ENCODE peak calls at places on chromosomes 13 and 19, in six cellular contexts. V, Z, B, I, O and G are unnamed samples.

GRCh38 chr19:19057720-19058119 is 6.1 kb upstream of the SLC25A42 start:
- DNase-seq in B (no peak), I (no peak), Z (no peak), O (no peak), V (no peak), G (no peak)

GRCh38 chr13:99275093-99275469 is 16.9 kb upstream of the GPR18 start:
- DNase-seq in B (peak; percentile 34), I (no peak), Z (no peak), V (peak; percentile 84), O (no peak), G (no peak)

GRCh38 chr19:30280018-30280417 is 92.2 kb upstream of the ZNF536 start:
- DNase-seq in I (no peak), B (no peak), V (no peak), Z (no peak), O (no peak), G (no peak)

GRCh38 chr19:12574036-12574435 is 22.8 kb upstream of the ZNF564 start:
- DNase-seq in V (no peak), O (no peak), I (no peak), Z (no peak), B (no peak), G (no peak)

GRCh38 chr19:39599116-39599515 is 3.2 kb upstream of the LGALS13 start:
- DNase-seq in Z (peak; percentile 53), I (peak; percentile 58), V (peak; percentile 27), B (peak; percentile 18), O (peak; percentile 54), G (peak; percentile 64)

GRCh38 chr19:27777726-27778125 is 1435.2 kb downstream of the UQCRFS1 start:
- DNase-seq in B (no peak), I (no peak), O (peak; percentile 38), Z (no peak), V (no peak), G (no peak)

GRCh38 chr19:40139533-40140287 is 49.0 kb upstream of the ZNF780A start:
- DNase-seq in V (peak; percentile 63), I (peak; percentile 47), O (peak; percentile 44), Z (peak; percentile 31), B (peak; percentile 72), G (no peak)

GRCh38 chr13:99027661-99028425 is 50.0 kb upstream of the DOCK9 start:
- DNase-seq in V (no peak), Z (no peak), B (no peak), O (no peak), I (no peak), G (no peak)

GRCh38 chr13:39284801-39285388 is 246.6 kb downstream of the NHLRC3 start:
- DNase-seq in V (peak; percentile 1), Z (no peak), B (no peak), I (no peak), O (peak; percentile 50), G (peak; percentile 87)

GRCh38 chr13:47426126-47426849 is 529.4 kb upstream of the HTR2A start:
- DNase-seq in O (no peak), I (no peak), B (peak; percentile 67), V (peak; percentile 86), Z (no peak), G (no peak)

GRCh38 chr13:113159701-113160100 is 1.3 kb downstream of the PROZ start:
- DNase-seq in V (no peak), I (no peak), B (no peak), O (no peak), Z (no peak), G (no peak)

GRCh38 chr13:102354011-102354410 is 47.8 kb downstream of the FGF14 start:
- DNase-seq in B (no peak), I (no peak), Z (no peak), V (no peak), O (peak; percentile 77), G (peak; percentile 56)

GRCh38 chr19:51702754-51703654 is 9.9 kb downstream of the SPACA6 start:
- DNase-seq in I (peak; percentile 81), V (no peak), B (peak; percentile 28), Z (no peak), O (peak; percentile 91), G (peak; percentile 72)

GRCh38 chr19:45960595-45961235 is 12.9 kb downstream of the NOVA2 start:
- DNase-seq in I (peak; percentile 83), B (no peak), O (peak; percentile 78), V (no peak), Z (no peak), G (no peak)

GRCh38 chr13:109844396-109844795 is 58.0 kb upstream of the IRS2 start:
- DNase-seq in V (peak; percentile 73), Z (no peak), O (no peak), I (no peak), B (peak; percentile 37), G (no peak)

GRCh38 chr19:49911381-49912145 is 14.9 kb upstream of the IL4I1 start:
- DNase-seq in O (no peak), I (no peak), Z (no peak), B (peak; percentile 9), V (peak; percentile 52), G (no peak)

GRCh38 chr13:59745395-59745788 is 418.3 kb downstream of the DIAPH3 start:
- DNase-seq in V (peak; percentile 78), I (no peak), Z (no peak), B (peak; percentile 10), O (no peak), G (no peak)

DNA sequence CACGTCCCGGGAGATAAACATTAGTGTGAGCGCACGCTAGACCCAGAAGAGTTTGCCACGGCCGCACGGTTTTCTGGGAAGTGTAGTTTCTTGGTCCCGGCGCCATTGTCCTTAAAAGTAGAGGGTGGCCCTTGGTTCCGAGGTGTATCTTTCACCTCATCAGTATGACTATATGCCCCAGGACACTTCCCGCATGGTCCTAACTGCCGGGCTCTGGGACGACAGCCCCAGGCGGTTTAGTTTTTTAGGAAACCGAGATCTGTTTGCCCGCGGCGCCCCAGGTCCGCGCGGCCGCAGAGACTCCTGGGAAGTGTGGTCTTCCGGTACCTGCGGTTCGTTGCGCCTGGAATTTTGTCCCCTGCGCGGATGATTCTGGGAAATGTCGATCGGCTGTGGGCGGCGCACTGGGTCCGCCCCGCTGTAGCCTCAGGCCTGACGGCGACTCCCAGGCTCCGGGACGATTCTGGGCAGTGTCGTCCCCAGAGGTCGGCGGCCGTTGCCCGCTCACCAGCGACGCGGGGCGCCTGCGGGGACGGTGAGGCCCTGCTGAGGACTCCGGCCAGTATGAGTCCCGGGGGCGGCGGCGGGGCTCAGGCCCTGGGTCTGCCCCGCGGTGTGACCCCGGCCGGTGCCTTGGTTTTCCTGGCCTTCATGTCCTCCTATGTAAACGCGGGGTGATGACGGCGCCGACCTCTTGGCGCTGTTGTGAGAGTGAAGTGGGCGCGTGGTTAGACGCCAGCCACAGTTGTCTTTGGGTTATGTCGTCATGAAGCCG is at the start of gene ZNF181:
- DNase-seq in B (peak; percentile 95), Z (peak; percentile 87), I (peak; percentile 90), V (peak; percentile 86), O (peak; percentile 97), G (peak; percentile 98)
- H2BK120ac ChIP-seq in B (peak within 1 kb of the TSS; percentile 21), Z (no peak within 1 kb of the TSS), I (no peak within 1 kb of the TSS), V (peak within 1 kb of the TSS; percentile 93), O (no peak within 1 kb of the TSS), G (peak within 1 kb of the TSS; percentile 96)

GRCh38 chr13:49995535-49996165 is 1.2 kb upstream of the TRIM13 start:
- DNase-seq in Z (no peak), O (peak; percentile 41), V (no peak), B (peak; percentile 29), I (no peak), G (peak; percentile 17)

GRCh38 chr13:49996166-49996915 is 501 bp upstream of the TRIM13 start:
- DNase-seq in I (peak; percentile 89), Z (peak; percentile 90), B (peak; percentile 94), O (peak; percentile 95), V (peak; percentile 90), G (peak; percentile 88)

GRCh38 chr13:49996951-49997895 is at the start of gene TRIM13:
- DNase-seq in O (peak; percentile 94), Z (peak; percentile 83), I (peak; percentile 89), B (peak; percentile 93), V (peak; percentile 88), G (peak; percentile 89)

GRCh38 chr13:49998714-49999624 is 2.1 kb downstream of the TRIM13 start:
- DNase-seq in V (no peak), O (peak; percentile 45), B (no peak), Z (no peak), I (peak; percentile 64), G (no peak)

GRCh38 chr13:49997935-49998334 is 1.1 kb downstream of the TRIM13 start:
- DNase-seq in V (no peak), Z (no peak), O (peak; percentile 25), I (no peak), B (no peak), G (no peak)
- H3K4me3 ChIP-seq in V (peak overlapping the region; percentile 61), Z (no peak overlapping the region), O (peak overlapping the region; percentile 44), I (peak overlapping the region; percentile 95), B (no peak overlapping the region), G (no peak overlapping the region)

GRCh38 chr13:20197361-20197834 is 4.7 kb upstream of the GJB2 start:
- DNase-seq in Z (peak; percentile 62), B (peak; percentile 59), O (peak; percentile 37), I (no peak), V (peak; percentile 56), G (no peak)
- H2BK120ac ChIP-seq in Z (no peak overlapping the region), B (no peak overlapping the region), O (no peak overlapping the region), I (no peak overlapping the region), V (no peak overlapping the region), G (no peak overlapping the region)

GRCh38 chr13:71870036-71870435 is 3.0 kb upstream of the DACH1 start:
- DNase-seq in I (no peak), Z (no peak), B (no peak), V (no peak), O (peak; percentile 12), G (no peak)
- H3K4me3 ChIP-seq in I (peak overlapping the region; percentile 5), Z (no peak overlapping the region), B (no peak overlapping the region), V (no peak overlapping the region), O (no peak overlapping the region), G (no peak overlapping the region)

DNA sequence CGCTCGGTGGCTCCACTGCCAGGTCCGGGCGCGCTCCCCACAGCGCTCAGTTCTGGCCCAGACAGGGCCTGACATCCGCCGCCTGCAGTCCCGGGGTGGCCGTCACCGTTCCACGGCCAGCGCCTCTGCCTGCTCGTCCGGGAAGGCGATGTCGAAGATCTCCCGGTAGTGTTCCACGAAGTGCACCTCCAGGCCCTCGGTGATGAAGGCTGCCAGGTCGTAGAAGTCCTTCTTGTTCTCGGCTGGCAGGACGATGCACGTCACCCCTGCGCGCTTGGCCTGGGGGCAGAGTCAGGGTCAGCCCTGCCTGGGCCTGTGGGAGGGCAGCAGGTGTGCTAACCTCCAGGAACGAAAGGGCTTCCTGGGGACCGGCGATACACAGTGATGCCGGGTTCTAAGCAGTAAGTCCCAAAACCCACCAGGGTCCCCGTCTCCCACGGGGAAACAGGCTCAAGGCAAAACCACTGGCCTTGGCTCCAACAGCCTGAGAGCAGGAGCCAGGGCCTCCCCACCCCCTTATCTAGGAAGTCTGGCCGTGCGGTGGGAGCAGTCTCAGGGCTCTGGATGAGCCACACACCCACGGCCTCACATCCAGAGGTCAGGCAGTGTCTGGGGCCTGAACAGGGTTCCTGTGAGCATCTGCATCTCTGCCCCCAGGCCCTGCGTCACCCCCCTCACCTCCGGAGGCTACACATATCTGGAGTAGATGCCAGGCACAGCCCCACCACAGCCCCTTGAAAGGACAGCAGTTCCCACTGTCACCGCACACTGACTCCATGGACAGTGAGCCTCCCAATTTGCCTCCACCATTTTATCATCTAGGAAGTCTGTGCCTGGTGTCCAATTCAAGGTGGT is 2.1 kb downstream of the RPL36 start:
- DNase-seq in V (peak; percentile 11), B (peak; percentile 27), I (no peak), Z (no peak), O (no peak), G (no peak)
- H2BK120ac ChIP-seq in V (no peak overlapping the region), B (no peak overlapping the region), I (no peak overlapping the region), Z (no peak overlapping the region), O (no peak overlapping the region), G (no peak overlapping the region)